ENCODE peak calls at places on chromosome 5, in ten cellular contexts. R is stimulated activated CD4-positive, alpha-beta T cell treated with anti-CD3 and anti-CD28 coated beads, Interleukin-4, amount 100 ng/mL, for 1 hour; G is NAMALWA; L is natural killer cell; X is NCI-H748 treated with DMSO at 0.1 percent for 48 hours; K is Calu3; Z is activated CD4-positive, alpha-beta memory T cell treated with anti-CD3 and anti-CD28 coated beads for 36 hours; W is ACHN; S is pons; U is aorta. B is an unnamed sample.

GRCh38 chr5:88955403-88955802 is 72.4 kb upstream of the MEF2C start:
- DNase-seq in R (no peak), G (no peak), L (no peak), X (no peak), K (no peak), Z (no peak), W (no peak), S (no peak), U (no peak), B (no peak)

GRCh38 chr5:122183098-122183794 is 53.9 kb downstream of the ZNF474 start:
- DNase-seq in R (no peak), G (no peak), L (no peak), X (no peak), K (peak; percentile 62), Z (no peak), W (peak; percentile 51), S (peak; percentile 92), U (peak; percentile 88), B (no peak)

GRCh38 chr5:169328401-169328800 is 27.5 kb upstream of the SLIT3 start:
- DNase-seq in R (no peak), G (no peak), L (no peak), X (no peak), K (no peak), Z (no peak), W (no peak), S (no peak), U (no peak), B (no peak)

GRCh38 chr5:76083555-76084495 is 642 bp downstream of the SV2C start:
- DNase-seq in R (peak; percentile 5), G (no peak), L (no peak), X (peak; percentile 77), K (peak; percentile 28), Z (peak; percentile 40), W (no peak), S (no peak), U (peak; percentile 49), B (no peak)

GRCh38 chr5:108950276-108950675 is 202.6 kb downstream of the FER start:
- DNase-seq in R (no peak), G (no peak), L (no peak), X (no peak), K (no peak), Z (no peak), W (no peak), S (no peak), U (no peak), B (no peak)

GRCh38 chr5:29218138-29218537 is 1975.3 kb upstream of the CDH6 start:
- DNase-seq in R (no peak), G (no peak), L (no peak), X (peak; percentile 70), K (no peak), Z (no peak), W (peak; percentile 17), S (no peak), U (no peak), B (no peak)

GRCh38 chr5:163773181-163773580 is 267.8 kb downstream of the MAT2B start:
- DNase-seq in R (no peak), G (no peak), L (no peak), X (no peak), K (no peak), Z (no peak), W (no peak), S (no peak), U (no peak), B (no peak)

GRCh38 chr5:141623197-141623596 is 4.4 kb upstream of the DIAPH1 start:
- DNase-seq in R (no peak), G (no peak), L (no peak), X (no peak), K (no peak), Z (peak; percentile 53), W (no peak), S (peak; percentile 77), U (no peak), B (no peak)

GRCh38 chr5:97021416-97021815 is 85.5 kb downstream of the LNPEP start:
- DNase-seq in R (no peak), G (no peak), L (no peak), X (no peak), K (no peak), Z (no peak), W (no peak), S (no peak), U (no peak), B (no peak)

GRCh38 chr5:1016476-1016875 is 7.9 kb downstream of the NKD2 start:
- DNase-seq in R (no peak), G (no peak), L (no peak), X (no peak), K (no peak), Z (no peak), W (no peak), S (no peak), U (peak; percentile 48), B (no peak)

GRCh38 chr5:32225445-32225844 is 51.3 kb upstream of the GOLPH3 start:
- DNase-seq in R (no peak), G (no peak), L (no peak), X (no peak), K (peak; percentile 37), Z (no peak), W (no peak), S (no peak), U (no peak), B (no peak)

GRCh38 chr5:52876456-52876855 is 88.7 kb downstream of the ITGA1 start:
- DNase-seq in R (no peak), G (no peak), L (no peak), X (no peak), K (no peak), Z (no peak), W (no peak), S (no peak), U (no peak), B (no peak)

GRCh38 chr5:66144799-66145390 is 795 bp downstream of the SREK1 start:
- DNase-seq in R (no peak), G (peak; percentile 83), L (no peak), X (peak; percentile 53), K (no peak), Z (no peak), W (no peak), S (peak; percentile 76), U (no peak), B (no peak)

GRCh38 chr5:108232805-108233204 is 149.1 kb downstream of the FBXL17 start:
- DNase-seq in R (no peak), G (no peak), L (no peak), X (no peak), K (no peak), Z (no peak), W (no peak), S (no peak), U (no peak), B (no peak)

GRCh38 chr5:172334641-172335040 is 51.1 kb upstream of the UBTD2 start:
- DNase-seq in R (no peak), G (no peak), L (no peak), X (no peak), K (no peak), Z (no peak), W (no peak), S (no peak), U (no peak), B (no peak)

GRCh38 chr5:173065155-173065554 is 9.0 kb downstream of the CREBRF start:
- DNase-seq in R (no peak), G (no peak), L (no peak), X (no peak), K (no peak), Z (no peak), W (no peak), S (no peak), U (no peak), B (peak; percentile 6)

GRCh38 chr5:62931081-62931480 is 352.5 kb downstream of the LRRC70 start:
- DNase-seq in R (no peak), G (no peak), L (no peak), X (no peak), K (no peak), Z (no peak), W (no peak), S (no peak), U (no peak), B (no peak)

GRCh38 chr5:138981606-138982005 is 106.5 kb upstream of the LRRTM2 start:
- DNase-seq in R (no peak), G (no peak), L (no peak), X (no peak), K (no peak), Z (peak; percentile 25), W (no peak), S (no peak), U (no peak), B (no peak)

GRCh38 chr5:111563041-111563822 is 50.9 kb upstream of the STARD4 start:
- DNase-seq in R (no peak), G (no peak), L (no peak), X (no peak), K (no peak), Z (no peak), W (peak; percentile 28), S (no peak), U (no peak), B (no peak)

GRCh38 chr5:143456952-143457547 is 53.6 kb upstream of the NR3C1 start:
- DNase-seq in R (no peak), G (no peak), L (no peak), X (no peak), K (no peak), Z (no peak), W (peak; percentile 62), S (no peak), U (no peak), B (no peak)

GRCh38 chr5:41629897-41630296 is 119.5 kb upstream of the PLCXD3 start:
- DNase-seq in R (no peak), G (no peak), L (no peak), X (no peak), K (no peak), Z (no peak), W (no peak), S (no peak), U (no peak), B (no peak)

GRCh38 chr5:76617675-76618074 is 5.5 kb downstream of the F2RL2 start:
- DNase-seq in R (no peak), G (no peak), L (no peak), X (no peak), K (no peak), Z (no peak), W (no peak), S (no peak), U (no peak), B (no peak)

GRCh38 chr5:150765019-150765788 is 6.4 kb upstream of the DCTN4 start:
- DNase-seq in R (no peak), G (no peak), L (no peak), X (no peak), K (no peak), Z (no peak), W (no peak), S (no peak), U (no peak), B (no peak)

GRCh38 chr5:108386345-108387061 is 4.6 kb upstream of the FBXL17 start:
- DNase-seq in R (no peak), G (no peak), L (no peak), X (no peak), K (no peak), Z (no peak), W (no peak), S (no peak), U (no peak), B (no peak)

GRCh38 chr5:115028557-115028956 is 141.2 kb downstream of the TRIM36 start:
- DNase-seq in R (no peak), G (no peak), L (no peak), X (no peak), K (no peak), Z (no peak), W (no peak), S (no peak), U (no peak), B (no peak)

GRCh38 chr5:34673463-34674125 is 17.5 kb downstream of the RAI14 start:
- DNase-seq in R (no peak), G (no peak), L (no peak), X (no peak), K (no peak), Z (no peak), W (no peak), S (no peak), U (no peak), B (no peak)

GRCh38 chr5:75042511-75042910 is 9.8 kb downstream of the GCNT4 start:
- DNase-seq in R (no peak), G (no peak), L (no peak), X (no peak), K (no peak), Z (no peak), W (no peak), S (no peak), U (no peak), B (no peak)

GRCh38 chr5:68382640-68383039 is 167.1 kb downstream of the PIK3R1 start:
- DNase-seq in R (no peak), G (no peak), L (no peak), X (no peak), K (peak; percentile 14), Z (no peak), W (no peak), S (no peak), U (no peak), B (no peak)

B was measured in CD8-positive, alpha-beta memory T cell.